ENCODE peak calls at places on chromosomes 4 and X, in ten cellular contexts. One of them, this sample, is unnamed.

GRCh38 chrX:53116101-53116500 is 22.2 kb downstream of the KANTR start:
- DNase-seq in stimulated activated CD4-positive, alpha-beta T cell treated with anti-CD3 and anti-CD28 coated beads, Interleukin-15, amount 100 ng/mL, for 1 hour: no peak
- DNase-seq in GM13977: no peak
- DNase-seq in activated T-cell treated with anti-CD3 and anti-CD28 coated beads, Interleukin-2, amount 50 U/mL, for 4 hours: no peak
- DNase-seq in hypothalamus: no peak
- DNase-seq in stimulated activated naive CD8-positive, alpha-beta T cell treated with anti-CD3 and anti-CD28 coated beads, Interleukin-15, amount 100 ng/mL, for 72 hours: no peak
- DNase-seq in SK-N-DZ: no peak
- DNase-seq in MM.1S: peak; percentile 14
- DNase-seq in neural crest cell: no peak
- DNase-seq in GM12891: no peak
- DNase-seq in this sample: no peak

GRCh38 chrX:122907375-122907774 is 276.7 kb upstream of the GRIA3 start:
- DNase-seq in stimulated activated CD4-positive, alpha-beta T cell treated with anti-CD3 and anti-CD28 coated beads, Interleukin-15, amount 100 ng/mL, for 1 hour: no peak
- DNase-seq in GM13977: no peak
- DNase-seq in activated T-cell treated with anti-CD3 and anti-CD28 coated beads, Interleukin-2, amount 50 U/mL, for 4 hours: no peak
- DNase-seq in hypothalamus: no peak
- DNase-seq in stimulated activated naive CD8-positive, alpha-beta T cell treated with anti-CD3 and anti-CD28 coated beads, Interleukin-15, amount 100 ng/mL, for 72 hours: no peak
- DNase-seq in SK-N-DZ: no peak
- DNase-seq in MM.1S: peak; percentile 34
- DNase-seq in neural crest cell: no peak
- DNase-seq in GM12891: no peak
- DNase-seq in this sample: no peak

GRCh38 chr4:145847764-145848163 is 90.9 kb downstream of the ZNF827 start:
- DNase-seq in stimulated activated CD4-positive, alpha-beta T cell treated with anti-CD3 and anti-CD28 coated beads, Interleukin-15, amount 100 ng/mL, for 1 hour: no peak
- DNase-seq in GM13977: no peak
- DNase-seq in activated T-cell treated with anti-CD3 and anti-CD28 coated beads, Interleukin-2, amount 50 U/mL, for 4 hours: no peak
- DNase-seq in hypothalamus: no peak
- DNase-seq in stimulated activated naive CD8-positive, alpha-beta T cell treated with anti-CD3 and anti-CD28 coated beads, Interleukin-15, amount 100 ng/mL, for 72 hours: no peak
- DNase-seq in SK-N-DZ: no peak
- DNase-seq in MM.1S: no peak
- DNase-seq in neural crest cell: no peak
- DNase-seq in GM12891: no peak
- DNase-seq in this sample: no peak

GRCh38 chrX:136121788-136122187 is 25.5 kb upstream of the FHL1 start:
- DNase-seq in stimulated activated CD4-positive, alpha-beta T cell treated with anti-CD3 and anti-CD28 coated beads, Interleukin-15, amount 100 ng/mL, for 1 hour: no peak
- DNase-seq in GM13977: no peak
- DNase-seq in activated T-cell treated with anti-CD3 and anti-CD28 coated beads, Interleukin-2, amount 50 U/mL, for 4 hours: no peak
- DNase-seq in hypothalamus: no peak
- DNase-seq in stimulated activated naive CD8-positive, alpha-beta T cell treated with anti-CD3 and anti-CD28 coated beads, Interleukin-15, amount 100 ng/mL, for 72 hours: no peak
- DNase-seq in SK-N-DZ: no peak
- DNase-seq in MM.1S: no peak
- DNase-seq in neural crest cell: no peak
- DNase-seq in GM12891: no peak
- DNase-seq in this sample: no peak

GRCh38 chr4:182803235-182803634 is 114.0 kb downstream of the DCTD start:
- DNase-seq in stimulated activated CD4-positive, alpha-beta T cell treated with anti-CD3 and anti-CD28 coated beads, Interleukin-15, amount 100 ng/mL, for 1 hour: no peak
- DNase-seq in GM13977: no peak
- DNase-seq in activated T-cell treated with anti-CD3 and anti-CD28 coated beads, Interleukin-2, amount 50 U/mL, for 4 hours: no peak
- DNase-seq in hypothalamus: no peak
- DNase-seq in stimulated activated naive CD8-positive, alpha-beta T cell treated with anti-CD3 and anti-CD28 coated beads, Interleukin-15, amount 100 ng/mL, for 72 hours: no peak
- DNase-seq in SK-N-DZ: no peak
- DNase-seq in MM.1S: no peak
- DNase-seq in neural crest cell: no peak
- DNase-seq in GM12891: no peak
- DNase-seq in this sample: no peak

GRCh38 chrX:109695637-109696036 is 37.4 kb downstream of the ACSL4 start:
- DNase-seq in stimulated activated CD4-positive, alpha-beta T cell treated with anti-CD3 and anti-CD28 coated beads, Interleukin-15, amount 100 ng/mL, for 1 hour: no peak
- DNase-seq in GM13977: no peak
- DNase-seq in activated T-cell treated with anti-CD3 and anti-CD28 coated beads, Interleukin-2, amount 50 U/mL, for 4 hours: no peak
- DNase-seq in hypothalamus: no peak
- DNase-seq in stimulated activated naive CD8-positive, alpha-beta T cell treated with anti-CD3 and anti-CD28 coated beads, Interleukin-15, amount 100 ng/mL, for 72 hours: no peak
- DNase-seq in SK-N-DZ: no peak
- DNase-seq in MM.1S: no peak
- DNase-seq in neural crest cell: no peak
- DNase-seq in GM12891: no peak
- DNase-seq in this sample: no peak

GRCh38 chr4:15451181-15451865 is 18.4 kb upstream of the CC2D2A start:
- DNase-seq in stimulated activated CD4-positive, alpha-beta T cell treated with anti-CD3 and anti-CD28 coated beads, Interleukin-15, amount 100 ng/mL, for 1 hour: no peak
- DNase-seq in GM13977: no peak
- DNase-seq in activated T-cell treated with anti-CD3 and anti-CD28 coated beads, Interleukin-2, amount 50 U/mL, for 4 hours: no peak
- DNase-seq in hypothalamus: no peak
- DNase-seq in stimulated activated naive CD8-positive, alpha-beta T cell treated with anti-CD3 and anti-CD28 coated beads, Interleukin-15, amount 100 ng/mL, for 72 hours: no peak
- DNase-seq in SK-N-DZ: no peak
- DNase-seq in MM.1S: no peak
- DNase-seq in neural crest cell: no peak
- DNase-seq in GM12891: no peak
- DNase-seq in this sample: peak; percentile 77

GRCh38 chr4:39526283-39526682 is 956 bp downstream of the UGDH start:
- DNase-seq in stimulated activated CD4-positive, alpha-beta T cell treated with anti-CD3 and anti-CD28 coated beads, Interleukin-15, amount 100 ng/mL, for 1 hour: no peak
- DNase-seq in GM13977: peak; percentile 22
- DNase-seq in activated T-cell treated with anti-CD3 and anti-CD28 coated beads, Interleukin-2, amount 50 U/mL, for 4 hours: no peak
- DNase-seq in hypothalamus: no peak
- DNase-seq in stimulated activated naive CD8-positive, alpha-beta T cell treated with anti-CD3 and anti-CD28 coated beads, Interleukin-15, amount 100 ng/mL, for 72 hours: no peak
- DNase-seq in SK-N-DZ: no peak
- DNase-seq in MM.1S: no peak
- DNase-seq in neural crest cell: no peak
- DNase-seq in GM12891: no peak
- DNase-seq in this sample: no peak

GRCh38 chrX:49991718-49992117 is 69.3 kb downstream of the CLCN5 start:
- DNase-seq in stimulated activated CD4-positive, alpha-beta T cell treated with anti-CD3 and anti-CD28 coated beads, Interleukin-15, amount 100 ng/mL, for 1 hour: no peak
- DNase-seq in GM13977: no peak
- DNase-seq in activated T-cell treated with anti-CD3 and anti-CD28 coated beads, Interleukin-2, amount 50 U/mL, for 4 hours: no peak
- DNase-seq in hypothalamus: no peak
- DNase-seq in stimulated activated naive CD8-positive, alpha-beta T cell treated with anti-CD3 and anti-CD28 coated beads, Interleukin-15, amount 100 ng/mL, for 72 hours: no peak
- DNase-seq in SK-N-DZ: no peak
- DNase-seq in MM.1S: no peak
- DNase-seq in neural crest cell: no peak
- DNase-seq in GM12891: no peak
- DNase-seq in this sample: no peak

GRCh38 chr4:6473264-6474052 is 1.0 kb upstream of the PPP2R2C start:
- DNase-seq in stimulated activated CD4-positive, alpha-beta T cell treated with anti-CD3 and anti-CD28 coated beads, Interleukin-15, amount 100 ng/mL, for 1 hour: no peak
- DNase-seq in GM13977: no peak
- DNase-seq in activated T-cell treated with anti-CD3 and anti-CD28 coated beads, Interleukin-2, amount 50 U/mL, for 4 hours: no peak
- DNase-seq in hypothalamus: no peak
- DNase-seq in stimulated activated naive CD8-positive, alpha-beta T cell treated with anti-CD3 and anti-CD28 coated beads, Interleukin-15, amount 100 ng/mL, for 72 hours: no peak
- DNase-seq in SK-N-DZ: no peak
- DNase-seq in MM.1S: no peak
- DNase-seq in neural crest cell: no peak
- DNase-seq in GM12891: no peak
- DNase-seq in this sample: no peak

GRCh38 chr4:102263024-102263787 is 82.1 kb downstream of the SLC39A8 start:
- DNase-seq in stimulated activated CD4-positive, alpha-beta T cell treated with anti-CD3 and anti-CD28 coated beads, Interleukin-15, amount 100 ng/mL, for 1 hour: no peak
- DNase-seq in GM13977: peak; percentile 57
- DNase-seq in activated T-cell treated with anti-CD3 and anti-CD28 coated beads, Interleukin-2, amount 50 U/mL, for 4 hours: no peak
- DNase-seq in hypothalamus: no peak
- DNase-seq in stimulated activated naive CD8-positive, alpha-beta T cell treated with anti-CD3 and anti-CD28 coated beads, Interleukin-15, amount 100 ng/mL, for 72 hours: no peak
- DNase-seq in SK-N-DZ: peak; percentile 54
- DNase-seq in MM.1S: peak; percentile 45
- DNase-seq in neural crest cell: no peak
- DNase-seq in GM12891: no peak
- DNase-seq in this sample: peak; percentile 29

GRCh38 chr4:121455285-121455684 is 74.5 kb upstream of the QRFPR start:
- DNase-seq in stimulated activated CD4-positive, alpha-beta T cell treated with anti-CD3 and anti-CD28 coated beads, Interleukin-15, amount 100 ng/mL, for 1 hour: no peak
- DNase-seq in GM13977: no peak
- DNase-seq in activated T-cell treated with anti-CD3 and anti-CD28 coated beads, Interleukin-2, amount 50 U/mL, for 4 hours: no peak
- DNase-seq in hypothalamus: no peak
- DNase-seq in stimulated activated naive CD8-positive, alpha-beta T cell treated with anti-CD3 and anti-CD28 coated beads, Interleukin-15, amount 100 ng/mL, for 72 hours: no peak
- DNase-seq in SK-N-DZ: no peak
- DNase-seq in MM.1S: no peak
- DNase-seq in neural crest cell: no peak
- DNase-seq in GM12891: no peak
- DNase-seq in this sample: no peak

GRCh38 chrX:153659268-153659667 is 12.3 kb downstream of the DUSP9 start:
- DNase-seq in stimulated activated CD4-positive, alpha-beta T cell treated with anti-CD3 and anti-CD28 coated beads, Interleukin-15, amount 100 ng/mL, for 1 hour: no peak
- DNase-seq in GM13977: no peak
- DNase-seq in activated T-cell treated with anti-CD3 and anti-CD28 coated beads, Interleukin-2, amount 50 U/mL, for 4 hours: no peak
- DNase-seq in hypothalamus: no peak
- DNase-seq in stimulated activated naive CD8-positive, alpha-beta T cell treated with anti-CD3 and anti-CD28 coated beads, Interleukin-15, amount 100 ng/mL, for 72 hours: no peak
- DNase-seq in SK-N-DZ: no peak
- DNase-seq in MM.1S: no peak
- DNase-seq in neural crest cell: no peak
- DNase-seq in GM12891: no peak
- DNase-seq in this sample: no peak

GRCh38 chr4:26568446-26568994 is 15.4 kb upstream of the TBC1D19 start:
- DNase-seq in stimulated activated CD4-positive, alpha-beta T cell treated with anti-CD3 and anti-CD28 coated beads, Interleukin-15, amount 100 ng/mL, for 1 hour: no peak
- DNase-seq in GM13977: no peak
- DNase-seq in activated T-cell treated with anti-CD3 and anti-CD28 coated beads, Interleukin-2, amount 50 U/mL, for 4 hours: no peak
- DNase-seq in hypothalamus: no peak
- DNase-seq in stimulated activated naive CD8-positive, alpha-beta T cell treated with anti-CD3 and anti-CD28 coated beads, Interleukin-15, amount 100 ng/mL, for 72 hours: no peak
- DNase-seq in SK-N-DZ: no peak
- DNase-seq in MM.1S: no peak
- DNase-seq in neural crest cell: no peak
- DNase-seq in GM12891: no peak
- DNase-seq in this sample: peak; percentile 50

GRCh38 chrX:128676651-128677050 is 624.4 kb upstream of the ACTRT1 start:
- DNase-seq in stimulated activated CD4-positive, alpha-beta T cell treated with anti-CD3 and anti-CD28 coated beads, Interleukin-15, amount 100 ng/mL, for 1 hour: no peak
- DNase-seq in GM13977: no peak
- DNase-seq in activated T-cell treated with anti-CD3 and anti-CD28 coated beads, Interleukin-2, amount 50 U/mL, for 4 hours: no peak
- DNase-seq in hypothalamus: no peak
- DNase-seq in stimulated activated naive CD8-positive, alpha-beta T cell treated with anti-CD3 and anti-CD28 coated beads, Interleukin-15, amount 100 ng/mL, for 72 hours: no peak
- DNase-seq in SK-N-DZ: no peak
- DNase-seq in MM.1S: no peak
- DNase-seq in neural crest cell: no peak
- DNase-seq in GM12891: no peak
- DNase-seq in this sample: no peak

GRCh38 chrX:25600776-25601175 is 537.4 kb upstream of the MAGEB18 start:
- DNase-seq in stimulated activated CD4-positive, alpha-beta T cell treated with anti-CD3 and anti-CD28 coated beads, Interleukin-15, amount 100 ng/mL, for 1 hour: no peak
- DNase-seq in GM13977: no peak
- DNase-seq in activated T-cell treated with anti-CD3 and anti-CD28 coated beads, Interleukin-2, amount 50 U/mL, for 4 hours: no peak
- DNase-seq in hypothalamus: no peak
- DNase-seq in stimulated activated naive CD8-positive, alpha-beta T cell treated with anti-CD3 and anti-CD28 coated beads, Interleukin-15, amount 100 ng/mL, for 72 hours: no peak
- DNase-seq in SK-N-DZ: no peak
- DNase-seq in MM.1S: no peak
- DNase-seq in neural crest cell: no peak
- DNase-seq in GM12891: no peak
- DNase-seq in this sample: no peak

GRCh38 chrX:45157647-45158046 is 43.0 kb downstream of the DIPK2B start:
- DNase-seq in stimulated activated CD4-positive, alpha-beta T cell treated with anti-CD3 and anti-CD28 coated beads, Interleukin-15, amount 100 ng/mL, for 1 hour: no peak
- DNase-seq in GM13977: no peak
- DNase-seq in activated T-cell treated with anti-CD3 and anti-CD28 coated beads, Interleukin-2, amount 50 U/mL, for 4 hours: no peak
- DNase-seq in hypothalamus: no peak
- DNase-seq in stimulated activated naive CD8-positive, alpha-beta T cell treated with anti-CD3 and anti-CD28 coated beads, Interleukin-15, amount 100 ng/mL, for 72 hours: no peak
- DNase-seq in SK-N-DZ: no peak
- DNase-seq in MM.1S: no peak
- DNase-seq in neural crest cell: no peak
- DNase-seq in GM12891: no peak
- DNase-seq in this sample: no peak

GRCh38 chrX:84729809-84730208 is 227.6 kb upstream of the HDX start:
- DNase-seq in stimulated activated CD4-positive, alpha-beta T cell treated with anti-CD3 and anti-CD28 coated beads, Interleukin-15, amount 100 ng/mL, for 1 hour: no peak
- DNase-seq in GM13977: peak; percentile 32
- DNase-seq in activated T-cell treated with anti-CD3 and anti-CD28 coated beads, Interleukin-2, amount 50 U/mL, for 4 hours: no peak
- DNase-seq in hypothalamus: no peak
- DNase-seq in stimulated activated naive CD8-positive, alpha-beta T cell treated with anti-CD3 and anti-CD28 coated beads, Interleukin-15, amount 100 ng/mL, for 72 hours: peak; percentile 9
- DNase-seq in SK-N-DZ: peak; percentile 42
- DNase-seq in MM.1S: peak; percentile 78
- DNase-seq in neural crest cell: peak; percentile 2
- DNase-seq in GM12891: peak; percentile 1
- DNase-seq in this sample: no peak

GRCh38 chr4:40325406-40326019 is 9.6 kb upstream of the CHRNA9 start:
- DNase-seq in stimulated activated CD4-positive, alpha-beta T cell treated with anti-CD3 and anti-CD28 coated beads, Interleukin-15, amount 100 ng/mL, for 1 hour: no peak
- DNase-seq in GM13977: peak; percentile 80
- DNase-seq in activated T-cell treated with anti-CD3 and anti-CD28 coated beads, Interleukin-2, amount 50 U/mL, for 4 hours: peak; percentile 64
- DNase-seq in hypothalamus: no peak
- DNase-seq in stimulated activated naive CD8-positive, alpha-beta T cell treated with anti-CD3 and anti-CD28 coated beads, Interleukin-15, amount 100 ng/mL, for 72 hours: peak; percentile 70
- DNase-seq in SK-N-DZ: peak; percentile 65
- DNase-seq in MM.1S: peak; percentile 82
- DNase-seq in neural crest cell: no peak
- DNase-seq in GM12891: peak; percentile 55
- DNase-seq in this sample: peak; percentile 20

GRCh38 chr4:167887726-167888125 is 204.6 kb upstream of the ANXA10 start:
- DNase-seq in stimulated activated CD4-positive, alpha-beta T cell treated with anti-CD3 and anti-CD28 coated beads, Interleukin-15, amount 100 ng/mL, for 1 hour: no peak
- DNase-seq in GM13977: no peak
- DNase-seq in activated T-cell treated with anti-CD3 and anti-CD28 coated beads, Interleukin-2, amount 50 U/mL, for 4 hours: no peak
- DNase-seq in hypothalamus: no peak
- DNase-seq in stimulated activated naive CD8-positive, alpha-beta T cell treated with anti-CD3 and anti-CD28 coated beads, Interleukin-15, amount 100 ng/mL, for 72 hours: no peak
- DNase-seq in SK-N-DZ: no peak
- DNase-seq in MM.1S: no peak
- DNase-seq in neural crest cell: no peak
- DNase-seq in GM12891: no peak
- DNase-seq in this sample: no peak

GRCh38 chr4:98720871-98721480 is 62.6 kb upstream of the TSPAN5 start:
- DNase-seq in stimulated activated CD4-positive, alpha-beta T cell treated with anti-CD3 and anti-CD28 coated beads, Interleukin-15, amount 100 ng/mL, for 1 hour: no peak
- DNase-seq in GM13977: no peak
- DNase-seq in activated T-cell treated with anti-CD3 and anti-CD28 coated beads, Interleukin-2, amount 50 U/mL, for 4 hours: no peak
- DNase-seq in hypothalamus: no peak
- DNase-seq in stimulated activated naive CD8-positive, alpha-beta T cell treated with anti-CD3 and anti-CD28 coated beads, Interleukin-15, amount 100 ng/mL, for 72 hours: no peak
- DNase-seq in SK-N-DZ: no peak
- DNase-seq in MM.1S: no peak
- DNase-seq in neural crest cell: no peak
- DNase-seq in GM12891: no peak
- DNase-seq in this sample: no peak

GRCh38 chr4:62455871-62456270 is 1255.7 kb downstream of the ADGRL3 start:
- DNase-seq in stimulated activated CD4-positive, alpha-beta T cell treated with anti-CD3 and anti-CD28 coated beads, Interleukin-15, amount 100 ng/mL, for 1 hour: no peak
- DNase-seq in GM13977: no peak
- DNase-seq in activated T-cell treated with anti-CD3 and anti-CD28 coated beads, Interleukin-2, amount 50 U/mL, for 4 hours: no peak
- DNase-seq in hypothalamus: no peak
- DNase-seq in stimulated activated naive CD8-positive, alpha-beta T cell treated with anti-CD3 and anti-CD28 coated beads, Interleukin-15, amount 100 ng/mL, for 72 hours: no peak
- DNase-seq in SK-N-DZ: no peak
- DNase-seq in MM.1S: no peak
- DNase-seq in neural crest cell: no peak
- DNase-seq in GM12891: no peak
- DNase-seq in this sample: peak; percentile 76

GRCh38 chr4:26905172-26905571 is 44.5 kb downstream of the STIM2 start:
- DNase-seq in stimulated activated CD4-positive, alpha-beta T cell treated with anti-CD3 and anti-CD28 coated beads, Interleukin-15, amount 100 ng/mL, for 1 hour: no peak
- DNase-seq in GM13977: no peak
- DNase-seq in activated T-cell treated with anti-CD3 and anti-CD28 coated beads, Interleukin-2, amount 50 U/mL, for 4 hours: no peak
- DNase-seq in hypothalamus: no peak
- DNase-seq in stimulated activated naive CD8-positive, alpha-beta T cell treated with anti-CD3 and anti-CD28 coated beads, Interleukin-15, amount 100 ng/mL, for 72 hours: peak; percentile 38
- DNase-seq in SK-N-DZ: no peak
- DNase-seq in MM.1S: no peak
- DNase-seq in neural crest cell: no peak
- DNase-seq in GM12891: no peak
- DNase-seq in this sample: no peak